ENCODE peak calls at places on chromosomes 16 and 17, in seven cellular contexts. One of them, this sample, is unnamed.

GRCh38 chr16:53457670-53458069 is 23.4 kb downstream of the RBL2 start:
- DNase-seq in CD8-positive, alpha-beta memory T cell: peak; percentile 88
- DNase-seq in tibial nerve: no peak
- DNase-seq in ovary: no peak
- DNase-seq in cardiac muscle cell: no peak
- DNase-seq in prostate gland: no peak
- DNase-seq in A549: no peak
- DNase-seq in this sample: peak; percentile 92

GRCh38 chr17:31788956-31789355 is 70.1 kb downstream of the COPRS start:
- DNase-seq in CD8-positive, alpha-beta memory T cell: no peak
- DNase-seq in tibial nerve: no peak
- DNase-seq in ovary: no peak
- DNase-seq in cardiac muscle cell: no peak
- DNase-seq in prostate gland: no peak
- DNase-seq in A549: no peak
- DNase-seq in this sample: no peak

GRCh38 chr17:68378202-68379149 is 78.8 kb downstream of the WIPI1 start:
- DNase-seq in CD8-positive, alpha-beta memory T cell: no peak
- DNase-seq in tibial nerve: peak; percentile 94
- DNase-seq in ovary: peak; percentile 96
- DNase-seq in cardiac muscle cell: no peak
- DNase-seq in prostate gland: peak; percentile 90
- DNase-seq in A549: peak; percentile 88
- DNase-seq in this sample: no peak

GRCh38 chr16:87824016-87824990 is 45.0 kb downstream of the SLC7A5 start:
- DNase-seq in CD8-positive, alpha-beta memory T cell: no peak
- DNase-seq in tibial nerve: no peak
- DNase-seq in ovary: no peak
- DNase-seq in cardiac muscle cell: no peak
- DNase-seq in prostate gland: no peak
- DNase-seq in A549: peak; percentile 63
- DNase-seq in this sample: no peak

GRCh38 chr16:58127033-58127556 is 2.1 kb downstream of the CFAP20 start:
- DNase-seq in CD8-positive, alpha-beta memory T cell: peak; percentile 65
- DNase-seq in tibial nerve: no peak
- DNase-seq in ovary: no peak
- DNase-seq in cardiac muscle cell: peak; percentile 34
- DNase-seq in prostate gland: no peak
- DNase-seq in A549: peak; percentile 65
- DNase-seq in this sample: peak; percentile 82

GRCh38 chr17:31525801-31526549 is 134.5 kb downstream of the RAB11FIP4 start:
- DNase-seq in CD8-positive, alpha-beta memory T cell: no peak
- DNase-seq in tibial nerve: no peak
- DNase-seq in ovary: no peak
- DNase-seq in cardiac muscle cell: no peak
- DNase-seq in prostate gland: no peak
- DNase-seq in A549: peak; percentile 66
- DNase-seq in this sample: no peak

GRCh38 chr17:49456172-49456965 is 38.7 kb upstream of the NGFR start:
- DNase-seq in CD8-positive, alpha-beta memory T cell: no peak
- DNase-seq in tibial nerve: no peak
- DNase-seq in ovary: no peak
- DNase-seq in cardiac muscle cell: no peak
- DNase-seq in prostate gland: no peak
- DNase-seq in A549: no peak
- DNase-seq in this sample: no peak

GRCh38 chr17:73645050-73645871 is 1.0 kb upstream of the SDK2 start:
- DNase-seq in CD8-positive, alpha-beta memory T cell: no peak
- DNase-seq in tibial nerve: no peak
- DNase-seq in ovary: peak; percentile 65
- DNase-seq in cardiac muscle cell: peak; percentile 92
- DNase-seq in prostate gland: peak; percentile 69
- DNase-seq in A549: peak; percentile 59
- DNase-seq in this sample: no peak

GRCh38 chr17:79789943-79790804 is 6.7 kb downstream of the CBX8 start:
- DNase-seq in CD8-positive, alpha-beta memory T cell: peak; percentile 44
- DNase-seq in tibial nerve: no peak
- DNase-seq in ovary: peak; percentile 75
- DNase-seq in cardiac muscle cell: peak; percentile 71
- DNase-seq in prostate gland: no peak
- DNase-seq in A549: peak; percentile 58
- DNase-seq in this sample: no peak

GRCh38 chr17:29292071-29292991 is 1.6 kb downstream of the NUFIP2 start:
- DNase-seq in CD8-positive, alpha-beta memory T cell: peak; percentile 79
- DNase-seq in tibial nerve: peak; percentile 63
- DNase-seq in ovary: peak; percentile 81
- DNase-seq in cardiac muscle cell: peak; percentile 55
- DNase-seq in prostate gland: peak; percentile 66
- DNase-seq in A549: peak; percentile 54
- DNase-seq in this sample: peak; percentile 57

GRCh38 chr17:78498848-78499247 is 78.3 kb downstream of the DNAH17 start:
- DNase-seq in CD8-positive, alpha-beta memory T cell: no peak
- DNase-seq in tibial nerve: no peak
- DNase-seq in ovary: no peak
- DNase-seq in cardiac muscle cell: no peak
- DNase-seq in prostate gland: no peak
- DNase-seq in A549: no peak
- DNase-seq in this sample: no peak

GRCh38 chr17:29514792-29515191 is 52.0 kb downstream of the ABHD15 start:
- DNase-seq in CD8-positive, alpha-beta memory T cell: no peak
- DNase-seq in tibial nerve: no peak
- DNase-seq in ovary: peak; percentile 43
- DNase-seq in cardiac muscle cell: peak; percentile 3
- DNase-seq in prostate gland: no peak
- DNase-seq in A549: no peak
- DNase-seq in this sample: no peak

GRCh38 chr17:39486242-39486641 is 25.0 kb downstream of the CDK12 start:
- DNase-seq in CD8-positive, alpha-beta memory T cell: no peak
- DNase-seq in tibial nerve: no peak
- DNase-seq in ovary: no peak
- DNase-seq in cardiac muscle cell: no peak
- DNase-seq in prostate gland: no peak
- DNase-seq in A549: peak; percentile 17
- DNase-seq in this sample: no peak

GRCh38 chr16:72191551-72191950 is 19.6 kb upstream of the PMFBP1 start:
- DNase-seq in CD8-positive, alpha-beta memory T cell: no peak
- DNase-seq in tibial nerve: no peak
- DNase-seq in ovary: peak; percentile 49
- DNase-seq in cardiac muscle cell: no peak
- DNase-seq in prostate gland: no peak
- DNase-seq in A549: no peak
- DNase-seq in this sample: no peak

GRCh38 chr17:45722161-45722560 is 62.0 kb upstream of the CRHR1 start:
- DNase-seq in CD8-positive, alpha-beta memory T cell: no peak
- DNase-seq in tibial nerve: no peak
- DNase-seq in ovary: no peak
- DNase-seq in cardiac muscle cell: peak; percentile 50
- DNase-seq in prostate gland: no peak
- DNase-seq in A549: peak; percentile 69
- DNase-seq in this sample: no peak

GRCh38 chr17:12853921-12854320 is 64.6 kb downstream of the ARHGAP44 start:
- DNase-seq in CD8-positive, alpha-beta memory T cell: no peak
- DNase-seq in tibial nerve: no peak
- DNase-seq in ovary: no peak
- DNase-seq in cardiac muscle cell: no peak
- DNase-seq in prostate gland: no peak
- DNase-seq in A549: peak; percentile 7
- DNase-seq in this sample: no peak

GRCh38 chr16:57669476-57670162 is 1.5 kb downstream of the ADGRG3 start:
- DNase-seq in CD8-positive, alpha-beta memory T cell: peak; percentile 33
- DNase-seq in tibial nerve: no peak
- DNase-seq in ovary: no peak
- DNase-seq in cardiac muscle cell: no peak
- DNase-seq in prostate gland: no peak
- DNase-seq in A549: no peak
- DNase-seq in this sample: no peak

GRCh38 chr16:11301645-11302513 is 20.7 kb upstream of the PRM1 start:
- DNase-seq in CD8-positive, alpha-beta memory T cell: no peak
- DNase-seq in tibial nerve: no peak
- DNase-seq in ovary: no peak
- DNase-seq in cardiac muscle cell: no peak
- DNase-seq in prostate gland: no peak
- DNase-seq in A549: no peak
- DNase-seq in this sample: no peak

GRCh38 chr16:14187517-14188338 is 116.6 kb downstream of the MRTFB start:
- DNase-seq in CD8-positive, alpha-beta memory T cell: no peak
- DNase-seq in tibial nerve: no peak
- DNase-seq in ovary: no peak
- DNase-seq in cardiac muscle cell: no peak
- DNase-seq in prostate gland: no peak
- DNase-seq in A549: no peak
- DNase-seq in this sample: no peak

GRCh38 chr17:78411241-78411855 is 32.9 kb downstream of the PGS1 start:
- DNase-seq in CD8-positive, alpha-beta memory T cell: no peak
- DNase-seq in tibial nerve: no peak
- DNase-seq in ovary: no peak
- DNase-seq in cardiac muscle cell: peak; percentile 49
- DNase-seq in prostate gland: no peak
- DNase-seq in A549: no peak
- DNase-seq in this sample: no peak

GRCh38 chr16:48384982-48385271 is 286 bp downstream of the SIAH1 start:
- DNase-seq in CD8-positive, alpha-beta memory T cell: no peak
- DNase-seq in tibial nerve: no peak
- DNase-seq in ovary: no peak
- DNase-seq in cardiac muscle cell: no peak
- DNase-seq in prostate gland: no peak
- DNase-seq in A549: no peak
- DNase-seq in this sample: no peak

DNA sequence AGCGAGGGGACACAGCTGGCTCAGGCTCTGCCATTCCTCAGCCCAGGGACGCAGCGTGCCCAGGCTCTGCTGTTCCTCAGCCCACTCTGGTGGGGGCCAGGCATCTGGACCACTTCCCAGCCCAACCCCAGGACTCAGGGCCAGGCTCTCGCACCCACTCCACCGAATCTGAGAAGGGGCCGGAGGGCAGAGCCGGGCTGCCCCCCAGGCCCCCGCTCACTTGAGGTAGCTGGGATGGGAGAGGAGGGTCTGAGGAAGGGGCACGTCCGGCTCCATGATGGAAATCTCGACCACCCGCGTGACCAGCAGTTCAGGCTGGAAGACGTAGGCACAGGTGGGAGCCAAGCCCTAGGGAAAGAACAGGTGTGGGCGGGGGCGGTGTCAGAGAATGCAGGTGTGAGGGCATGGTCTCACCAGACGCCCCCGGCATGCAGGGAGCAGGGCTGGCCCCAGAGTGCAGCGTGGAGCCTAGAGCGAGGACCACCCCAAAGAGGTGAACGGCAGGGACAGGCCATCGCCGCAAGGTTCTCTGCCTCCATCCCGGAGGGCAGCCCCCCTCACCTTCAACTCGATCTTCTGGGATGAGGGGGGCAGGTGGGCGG is 4.9 kb downstream of the PGAP6 start:
- DNase-seq in CD8-positive, alpha-beta memory T cell: no peak
- DNase-seq in tibial nerve: no peak
- DNase-seq in ovary: no peak
- DNase-seq in cardiac muscle cell: no peak
- DNase-seq in prostate gland: no peak
- DNase-seq in A549: no peak
- DNase-seq in this sample: no peak
- H3K4me3 ChIP-seq in CD8-positive, alpha-beta memory T cell: no peak overlapping the region
- H3K4me3 ChIP-seq in tibial nerve: no peak overlapping the region
- H3K4me3 ChIP-seq in ovary: no peak overlapping the region
- H3K4me3 ChIP-seq in cardiac muscle cell: no peak overlapping the region
- H3K4me3 ChIP-seq in prostate gland: no peak overlapping the region
- H3K4me3 ChIP-seq in A549: no peak overlapping the region
- H3K4me3 ChIP-seq in this sample: no peak overlapping the region

DNA sequence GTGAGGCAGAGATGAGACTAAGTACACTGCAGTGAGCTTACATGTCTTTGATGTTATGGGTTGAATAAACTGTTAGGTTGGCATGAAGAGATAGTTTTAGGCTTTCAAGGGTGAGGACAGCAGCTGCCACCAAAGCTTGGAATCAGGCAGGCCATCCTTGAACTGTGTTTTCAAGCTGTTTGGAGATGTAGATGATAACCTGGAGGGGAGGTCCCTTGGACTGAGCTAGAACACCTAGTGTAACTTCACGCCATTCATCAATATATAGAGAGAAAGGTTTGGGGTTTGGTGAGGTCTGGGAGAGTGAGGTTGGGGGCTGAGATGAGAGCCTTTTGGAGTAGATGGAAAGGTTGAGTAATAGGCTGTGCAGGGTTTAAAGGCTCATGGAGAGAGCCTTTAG is 2447.0 kb downstream of the TP53TG3F start:
- DNase-seq in CD8-positive, alpha-beta memory T cell: no peak
- DNase-seq in tibial nerve: no peak
- DNase-seq in ovary: no peak
- DNase-seq in cardiac muscle cell: no peak
- DNase-seq in prostate gland: no peak
- DNase-seq in A549: no peak
- DNase-seq in this sample: no peak
- H3K9me3 ChIP-seq in CD8-positive, alpha-beta memory T cell: peaks cover 8% of the 10 kb centered on the region
- H3K9me3 ChIP-seq in tibial nerve: no peaks in the 10 kb centered on the region
- H3K9me3 ChIP-seq in ovary: no peaks in the 10 kb centered on the region
- H3K9me3 ChIP-seq in cardiac muscle cell: no peaks in the 10 kb centered on the region
- H3K9me3 ChIP-seq in prostate gland: no peaks in the 10 kb centered on the region
- H3K9me3 ChIP-seq in A549: peaks cover 6% of the 10 kb centered on the region
- H3K9me3 ChIP-seq in this sample: peaks cover 2% of the 10 kb centered on the region

GRCh38 chr17:72599891-72600290 is 479.1 kb downstream of the SOX9 start:
- DNase-seq in CD8-positive, alpha-beta memory T cell: no peak
- DNase-seq in tibial nerve: no peak
- DNase-seq in ovary: no peak
- DNase-seq in cardiac muscle cell: no peak
- DNase-seq in prostate gland: no peak
- DNase-seq in A549: no peak
- DNase-seq in this sample: no peak

GRCh38 chr17:72597354-72598087 is 476.7 kb downstream of the SOX9 start:
- DNase-seq in CD8-positive, alpha-beta memory T cell: no peak
- DNase-seq in tibial nerve: no peak
- DNase-seq in ovary: no peak
- DNase-seq in cardiac muscle cell: no peak
- DNase-seq in prostate gland: no peak
- DNase-seq in A549: no peak
- DNase-seq in this sample: no peak

GRCh38 chr17:72600934-72601333 is 480.1 kb downstream of the SOX9 start:
- DNase-seq in CD8-positive, alpha-beta memory T cell: no peak
- DNase-seq in tibial nerve: no peak
- DNase-seq in ovary: no peak
- DNase-seq in cardiac muscle cell: no peak
- DNase-seq in prostate gland: no peak
- DNase-seq in A549: peak; percentile 61
- DNase-seq in this sample: no peak

GRCh38 chr17:72602517-72603345 is 481.9 kb downstream of the SOX9 start:
- DNase-seq in CD8-positive, alpha-beta memory T cell: no peak
- DNase-seq in tibial nerve: no peak
- DNase-seq in ovary: no peak
- DNase-seq in cardiac muscle cell: no peak
- DNase-seq in prostate gland: no peak
- DNase-seq in A549: peak; percentile 97
- DNase-seq in this sample: no peak

GRCh38 chr17:72598705-72599104 is 477.9 kb downstream of the SOX9 start:
- DNase-seq in CD8-positive, alpha-beta memory T cell: no peak
- DNase-seq in tibial nerve: no peak
- DNase-seq in ovary: no peak
- DNase-seq in cardiac muscle cell: no peak
- DNase-seq in prostate gland: no peak
- DNase-seq in A549: no peak
- DNase-seq in this sample: no peak
- H3K4me3 ChIP-seq in CD8-positive, alpha-beta memory T cell: no peak overlapping the region
- H3K4me3 ChIP-seq in tibial nerve: no peak overlapping the region
- H3K4me3 ChIP-seq in ovary: no peak overlapping the region
- H3K4me3 ChIP-seq in cardiac muscle cell: no peak overlapping the region
- H3K4me3 ChIP-seq in prostate gland: no peak overlapping the region
- H3K4me3 ChIP-seq in A549: no peak overlapping the region
- H3K4me3 ChIP-seq in this sample: no peak overlapping the region

GRCh38 chr16:31764103-31764502 is 109.5 kb upstream of the ZNF267 start:
- DNase-seq in CD8-positive, alpha-beta memory T cell: no peak
- DNase-seq in tibial nerve: no peak
- DNase-seq in ovary: no peak
- DNase-seq in cardiac muscle cell: no peak
- DNase-seq in prostate gland: no peak
- DNase-seq in A549: no peak
- DNase-seq in this sample: no peak

GRCh38 chr16:31767267-31767666 is 106.3 kb upstream of the ZNF267 start:
- DNase-seq in CD8-positive, alpha-beta memory T cell: no peak
- DNase-seq in tibial nerve: no peak
- DNase-seq in ovary: no peak
- DNase-seq in cardiac muscle cell: no peak
- DNase-seq in prostate gland: no peak
- DNase-seq in A549: no peak
- DNase-seq in this sample: no peak
- H3K9me3 ChIP-seq in CD8-positive, alpha-beta memory T cell: peaks cover 64% of the 10 kb centered on the region
- H3K9me3 ChIP-seq in tibial nerve: no peaks in the 10 kb centered on the region
- H3K9me3 ChIP-seq in ovary: no peaks in the 10 kb centered on the region
- H3K9me3 ChIP-seq in cardiac muscle cell: peaks cover 5% of the 10 kb centered on the region
- H3K9me3 ChIP-seq in prostate gland: no peaks in the 10 kb centered on the region
- H3K9me3 ChIP-seq in A549: peaks cover 68% of the 10 kb centered on the region
- H3K9me3 ChIP-seq in this sample: peaks cover 65% of the 10 kb centered on the region

This sample was measured in CD4-positive, alpha-beta memory T cell.